ENCODE peak calls at places on chromosome 4, in four cellular contexts. S is mesendoderm, D is IMR-90, U is mesenchymal stem cell. H is an unnamed sample.

GRCh38 chr4:5992171-5993062 is 25.8 kb downstream of the C4orf50 start:
- DNase-seq in S (no peak), D (no peak), U (no peak), H (peak; percentile 20)

GRCh38 chr4:24792552-24792951 is 2.8 kb upstream of the SOD3 start:
- DNase-seq in S (no peak), D (no peak), U (no peak), H (no peak)

GRCh38 chr4:26206981-26207380 is 113.8 kb upstream of the RBPJ start:
- DNase-seq in S (no peak), D (no peak), U (no peak), H (no peak)

GRCh38 chr4:95377511-95377910 is 171.3 kb downstream of the UNC5C start:
- DNase-seq in S (no peak), D (no peak), U (no peak), H (no peak)

GRCh38 chr4:5114911-5115310 is 63.6 kb downstream of the STK32B start:
- DNase-seq in S (no peak), D (peak; percentile 58), U (no peak), H (no peak)

GRCh38 chr4:182560358-182560757 is 317.2 kb downstream of the TENM3 start:
- DNase-seq in S (peak; percentile 98), D (peak; percentile 76), U (peak; percentile 30), H (peak; percentile 88)

GRCh38 chr4:156790866-156791265 is 180.7 kb downstream of the PDGFC start:
- DNase-seq in S (peak; percentile 42), D (peak; percentile 73), U (peak; percentile 79), H (no peak)

GRCh38 chr4:101953949-101954348 is 163.4 kb downstream of the BANK1 start:
- DNase-seq in S (peak; percentile 98), D (peak; percentile 45), U (peak; percentile 48), H (peak; percentile 52)

GRCh38 chr4:6657242-6658203 is 17.0 kb downstream of the MRFAP1 start:
- DNase-seq in S (no peak), D (no peak), U (no peak), H (no peak)

GRCh38 chr4:128287159-128287870 is at the start of gene PGRMC2:
- DNase-seq in S (peak; percentile 76), D (peak; percentile 37), U (peak; percentile 51), H (peak; percentile 56)

GRCh38 chr4:173337463-173337862 is 3.3 kb upstream of the HMGB2 start:
- DNase-seq in S (no peak), D (peak; percentile 23), U (no peak), H (no peak)

GRCh38 chr4:154973636-154974035 is 192.6 kb downstream of the RBM46 start:
- DNase-seq in S (no peak), D (no peak), U (no peak), H (no peak)

GRCh38 chr4:24527371-24527770 is 57.0 kb downstream of the DHX15 start:
- DNase-seq in S (no peak), D (peak; percentile 60), U (peak; percentile 58), H (no peak)

GRCh38 chr4:60805500-60806313 is 394.4 kb upstream of the ADGRL3 start:
- DNase-seq in S (peak; percentile 65), D (peak; percentile 31), U (peak; percentile 44), H (no peak)

GRCh38 chr4:54541426-54542118 is 116.2 kb upstream of the KIT start:
- DNase-seq in S (peak; percentile 48), D (peak; percentile 54), U (peak; percentile 39), H (no peak)

GRCh38 chr4:85658766-85659439 is 184.0 kb downstream of the ARHGAP24 start:
- DNase-seq in S (no peak), D (no peak), U (no peak), H (no peak)

GRCh38 chr4:13133700-13134099 is 350.4 kb downstream of the RAB28 start:
- DNase-seq in S (no peak), D (no peak), U (no peak), H (no peak)

GRCh38 chr4:156293657-156294297 is 340.1 kb upstream of the CTSO start:
- DNase-seq in S (no peak), D (peak; percentile 93), U (peak; percentile 89), H (no peak)

GRCh38 chr4:146333187-146333894 is 119.0 kb downstream of the REELD1 start:
- DNase-seq in S (no peak), D (peak; percentile 68), U (peak; percentile 74), H (no peak)

GRCh38 chr4:2350982-2351381 is 67.5 kb downstream of the ZFYVE28 start:
- DNase-seq in S (no peak), D (no peak), U (no peak), H (peak; percentile 12)

GRCh38 chr4:145299380-145300076 is 119.1 kb upstream of the OTUD4 start:
- DNase-seq in S (no peak), D (peak; percentile 75), U (peak; percentile 61), H (no peak)

GRCh38 chr4:94561249-94562024 is 109.7 kb downstream of the PDLIM5 start:
- DNase-seq in S (no peak), D (peak; percentile 87), U (peak; percentile 87), H (no peak)

GRCh38 chr4:74661427-74662171 is 132.7 kb downstream of the BTC start:
- DNase-seq in S (no peak), D (peak; percentile 35), U (peak; percentile 18), H (no peak)

GRCh38 chr4:38590017-38590416 is 74.0 kb upstream of the KLF3 start:
- DNase-seq in S (no peak), D (no peak), U (no peak), H (no peak)

GRCh38 chr4:151247395-151247794 is 29.6 kb upstream of the PRSS48 start:
- DNase-seq in S (no peak), D (no peak), U (no peak), H (no peak)

GRCh38 chr4:85543832-85544231 is 68.9 kb downstream of the ARHGAP24 start:
- DNase-seq in S (peak; percentile 84), D (peak; percentile 1), U (peak; percentile 61), H (no peak)

GRCh38 chr4:67288964-67289363 is 256.3 kb downstream of the CENPC start:
- DNase-seq in S (peak; percentile 64), D (no peak), U (peak; percentile 25), H (peak; percentile 57)

GRCh38 chr4:155966661-155967060 is 13.0 kb upstream of the CTSO start:
- DNase-seq in S (no peak), D (no peak), U (peak; percentile 12), H (no peak)

GRCh38 chr4:40199999-40200880 is 3.4 kb downstream of the RHOH start:
- DNase-seq in S (no peak), D (peak; percentile 23), U (peak; percentile 61), H (no peak)

GRCh38 chr4:105280338-105280809 is 133.7 kb downstream of the TET2 start:
- DNase-seq in S (no peak), D (peak; percentile 97), U (peak; percentile 18), H (no peak)

GRCh38 chr4:184911310-184911709 is 85.5 kb upstream of the ACSL1 start:
- DNase-seq in S (no peak), D (peak; percentile 40), U (no peak), H (no peak)

GRCh38 chr4:10167201-10167600 is 50.6 kb upstream of the WDR1 start:
- DNase-seq in S (no peak), D (no peak), U (no peak), H (no peak)
- H3K79me1 ChIP-seq in S (no peaks in the 10 kb centered on the region), D (no peaks in the 10 kb centered on the region), U (no peaks in the 10 kb centered on the region), H (no peaks in the 10 kb centered on the region)

GRCh38 chr4:143372093-143372915 is 35.6 kb downstream of the GAB1 start:
- DNase-seq in S (no peak), D (no peak), U (no peak), H (no peak)
- H3K4ac ChIP-seq in S (no peak overlapping the region), D (no peak overlapping the region), U (no peak overlapping the region), H (no peak overlapping the region)

GRCh38 chr4:1019320-1019719 is 7.9 kb downstream of the FGFRL1 start:
- DNase-seq in S (no peak), D (no peak), U (no peak), H (no peak)

GRCh38 chr4:1015746-1016145 is 4.3 kb downstream of the FGFRL1 start:
- DNase-seq in S (no peak), D (no peak), U (no peak), H (no peak)

GRCh38 chr4:1019726-1020470 is 8.5 kb downstream of the FGFRL1 start:
- DNase-seq in S (peak; percentile 45), D (no peak), U (no peak), H (no peak)

GRCh38 chr4:1017706-1018105 is 6.3 kb downstream of the FGFRL1 start:
- DNase-seq in S (no peak), D (no peak), U (no peak), H (no peak)

DNA sequence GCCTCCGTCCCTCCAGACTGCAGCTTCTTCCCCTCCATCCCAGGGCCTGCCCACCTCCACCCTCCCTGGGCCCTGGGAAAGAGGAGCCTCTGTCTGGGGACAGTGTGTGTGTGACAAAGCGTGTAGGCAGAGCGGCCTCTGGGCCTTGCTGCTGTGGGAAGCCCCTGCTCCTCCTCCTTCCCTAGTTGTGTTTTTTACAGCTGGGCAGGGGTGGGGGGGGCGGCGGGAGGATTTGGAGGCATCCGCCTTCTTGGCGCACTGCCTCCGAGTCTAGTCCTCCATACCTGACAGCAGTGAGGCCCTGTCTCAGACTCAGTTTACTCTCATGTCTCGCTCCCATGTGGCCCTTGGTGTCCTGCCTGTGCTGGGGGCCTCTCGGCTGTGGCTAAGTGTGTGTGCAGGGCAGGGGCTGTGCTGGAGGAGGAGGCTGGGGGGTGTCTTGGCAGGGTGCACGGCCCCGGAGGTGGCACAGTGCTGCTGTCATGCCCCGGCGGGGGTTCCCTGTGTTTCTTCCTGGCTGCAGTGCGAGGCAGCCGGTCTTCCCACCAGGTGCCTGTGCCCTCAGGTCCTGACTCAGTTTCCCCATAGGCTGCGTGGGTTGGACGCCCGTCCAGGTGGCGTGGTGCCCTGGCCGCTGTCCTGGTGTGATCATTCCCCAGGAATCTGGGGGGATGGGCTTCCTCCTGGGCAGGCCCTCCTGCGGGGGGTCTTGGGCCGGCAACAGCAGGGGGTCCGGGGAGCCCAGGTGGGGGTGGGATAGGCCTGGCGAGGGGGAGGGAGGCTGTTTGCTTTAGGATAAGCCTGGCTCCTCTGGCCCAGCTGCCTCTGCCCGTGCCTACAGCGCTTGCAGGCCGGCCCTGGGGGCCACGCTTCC is 7.0 kb downstream of the FGFRL1 start:
- DNase-seq in S (no peak), D (no peak), U (no peak), H (no peak)
- H3K79me1 ChIP-seq in S (no peaks in the 10 kb centered on the region), D (no peaks in the 10 kb centered on the region), U (peaks cover 64% of the 10 kb centered on the region), H (no peaks in the 10 kb centered on the region)

GRCh38 chr4:848803-849477 is 23.0 kb upstream of the CPLX1 start:
- DNase-seq in S (no peak), D (no peak), U (no peak), H (no peak)

GRCh38 chr4:845233-845835 is 19.4 kb upstream of the CPLX1 start:
- DNase-seq in S (no peak), D (peak; percentile 61), U (peak; percentile 10), H (no peak)

GRCh38 chr4:845836-846251 is 19.9 kb upstream of the CPLX1 start:
- DNase-seq in S (no peak), D (peak; percentile 30), U (no peak), H (no peak)

GRCh38 chr4:848307-848691 is 22.4 kb upstream of the CPLX1 start:
- DNase-seq in S (no peak), D (no peak), U (no peak), H (no peak)

DNA sequence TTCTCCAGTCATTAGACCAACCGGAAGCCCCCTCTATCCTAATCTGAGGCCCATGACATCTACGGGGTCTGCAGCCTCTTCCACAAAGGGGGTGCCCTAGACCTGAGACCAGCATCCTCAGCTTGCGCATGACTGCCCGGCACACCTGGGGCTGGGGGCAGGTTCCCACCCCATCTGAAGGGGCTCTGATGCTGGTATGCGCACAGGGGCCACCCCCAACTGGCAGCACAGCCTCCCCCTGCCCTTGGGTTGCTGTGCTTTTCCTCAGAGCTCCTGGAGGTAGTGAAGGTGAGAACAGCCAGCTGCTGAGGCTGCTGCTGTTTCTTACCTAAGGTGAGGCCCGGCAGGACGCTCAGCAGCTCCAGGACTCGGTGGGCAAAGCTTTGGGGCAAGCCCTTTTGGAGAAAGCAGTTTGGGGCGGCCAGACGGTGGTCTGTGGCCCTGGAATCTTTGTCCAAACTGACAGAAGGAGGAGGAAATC is 18.9 kb upstream of the CPLX1 start:
- DNase-seq in S (no peak), D (no peak), U (no peak), H (no peak)
- H3K4ac ChIP-seq in S (no peak overlapping the region), D (no peak overlapping the region), U (no peak overlapping the region), H (no peak overlapping the region)

H was measured in H9.